ENCODE peak calls at places on chromosomes 6 and 20, in ten cellular contexts. C is breast epithelium, O is prostate gland, N is ovary, H is heart left ventricle, A is A549, W is adrenal gland, L is esophagus squamous epithelium, Q is stomach, U is transverse colon. Y is an unnamed sample.

GRCh38 chr20:61884571-61885389 is 180.9 kb downstream of the TAF4 start:
- DNase-seq in C (no peak), O (no peak), N (no peak), H (peak; percentile 15), A (no peak), W (no peak), L (no peak), Q (no peak), U (no peak), Y (no peak)

GRCh38 chr6:50381106-50381415 is 331.3 kb upstream of the DEFB112 start:
- DNase-seq in C (no peak), O (no peak), N (no peak), H (no peak), A (no peak), W (peak; percentile 3), L (no peak), Q (no peak), U (no peak), Y (no peak)

GRCh38 chr20:17570347-17571152 is 675 bp downstream of the DSTN start:
- DNase-seq in C (peak; percentile 58), O (peak; percentile 54), N (peak; percentile 77), H (peak; percentile 79), A (peak; percentile 77), W (peak; percentile 85), L (no peak), Q (peak; percentile 58), U (peak; percentile 75), Y (peak; percentile 84)

GRCh38 chr6:149054559-149055194 is 262.8 kb upstream of the TAB2 start:
- DNase-seq in C (no peak), O (no peak), N (no peak), H (no peak), A (peak; percentile 22), W (no peak), L (no peak), Q (no peak), U (no peak), Y (no peak)

GRCh38 chr6:52543729-52544324 is 33.0 kb downstream of the TRAM2 start:
- DNase-seq in C (no peak), O (no peak), N (no peak), H (no peak), A (peak; percentile 42), W (peak; percentile 28), L (no peak), Q (no peak), U (no peak), Y (no peak)

GRCh38 chr20:61263084-61263695 is 11.1 kb downstream of the CDH4 start:
- DNase-seq in C (no peak), O (no peak), N (no peak), H (no peak), A (peak; percentile 29), W (peak; percentile 18), L (no peak), Q (no peak), U (no peak), Y (no peak)

GRCh38 chr6:4319992-4320683 is 184.8 kb upstream of the ECI2 start:
- DNase-seq in C (no peak), O (no peak), N (no peak), H (no peak), A (peak; percentile 42), W (no peak), L (no peak), Q (no peak), U (no peak), Y (no peak)

GRCh38 chr6:81145506-81145905 is 607.0 kb downstream of the TENT5A start:
- DNase-seq in C (no peak), O (no peak), N (no peak), H (no peak), A (no peak), W (no peak), L (no peak), Q (no peak), U (no peak), Y (no peak)

GRCh38 chr20:48751871-48752270 is 75.9 kb downstream of the PREX1 start:
- DNase-seq in C (no peak), O (no peak), N (no peak), H (no peak), A (no peak), W (no peak), L (no peak), Q (no peak), U (no peak), Y (no peak)
- H3K27ac ChIP-seq in C (no peak overlapping the region), O (no peak overlapping the region), N (no peak overlapping the region), H (peak overlapping the region; percentile 74), A (no peak overlapping the region), W (no peak overlapping the region), L (no peak overlapping the region), Q (peak overlapping the region; percentile 46), U (peak overlapping the region; percentile 62), Y (no peak overlapping the region)

DNA sequence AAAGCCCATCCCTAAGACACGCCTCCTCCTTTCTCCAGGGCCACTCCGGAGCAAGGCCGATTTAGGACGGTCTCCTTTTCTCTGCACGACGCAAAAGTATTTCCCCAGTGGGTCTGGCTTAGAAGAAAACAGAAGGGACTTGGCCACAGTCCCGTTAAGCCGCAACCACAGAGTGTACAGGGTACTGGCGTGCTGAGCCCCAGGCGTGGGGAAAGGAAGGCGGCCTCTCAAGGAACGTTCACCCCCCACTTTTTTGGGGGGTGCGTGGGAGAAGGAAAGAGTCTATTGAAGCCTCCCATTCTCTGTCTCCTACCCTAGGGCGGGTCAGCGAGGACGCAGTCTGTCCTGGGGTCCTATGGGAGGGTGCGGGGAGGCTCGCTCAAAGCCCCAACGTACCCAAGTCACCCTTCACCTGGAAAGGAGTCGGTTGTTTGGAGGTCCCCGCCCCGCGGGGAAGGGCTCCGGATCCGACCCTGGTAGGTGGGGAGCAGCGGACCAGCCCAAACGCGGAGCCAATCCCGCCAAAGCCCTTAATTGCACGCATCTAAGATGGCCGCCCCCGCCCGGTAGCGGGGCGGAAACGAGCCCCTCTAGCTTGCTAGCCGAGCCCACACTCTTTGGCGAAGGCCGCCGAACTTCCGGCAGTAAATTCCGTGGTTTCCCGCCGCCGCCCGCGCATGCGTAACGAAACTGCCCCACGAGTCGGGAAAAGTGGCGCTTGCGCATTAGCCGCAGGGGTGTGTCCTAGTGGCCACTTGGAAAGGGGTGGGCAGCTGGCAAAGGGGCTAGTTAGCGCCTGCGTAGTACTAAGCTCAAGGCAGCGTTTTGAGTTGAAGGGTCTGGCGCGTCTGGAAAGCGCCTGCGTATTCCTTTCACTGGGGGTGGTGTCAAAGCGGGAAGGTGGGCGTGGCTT is at the start of gene OARD1:
- DNase-seq in C (peak; percentile 99), O (peak; percentile 99), N (peak; percentile 100), H (peak; percentile 100), A (peak; percentile 98), W (peak; percentile 100), L (peak; percentile 99), Q (peak; percentile 99), U (peak; percentile 99), Y (peak; percentile 100)
- TF ChIP-seq POLR2A in C (peak; percentile 45), O (peak; percentile 62), N (peak; percentile 87), H (peak; percentile 58), A (peak; percentile 4), W (peak; percentile 50), L (peak; percentile 73), Q (peak; percentile 49), U (peak; percentile 92), Y (no peak)

GRCh38 chr6:104952911-104953409 is 3.9 kb upstream of the LIN28B start:
- DNase-seq in C (no peak), O (no peak), N (no peak), H (peak; percentile 32), A (no peak), W (no peak), L (no peak), Q (no peak), U (no peak), Y (no peak)

GRCh38 chr6:104949206-104949605 is 7.7 kb upstream of the LIN28B start:
- DNase-seq in C (no peak), O (no peak), N (no peak), H (no peak), A (no peak), W (no peak), L (no peak), Q (no peak), U (no peak), Y (no peak)

GRCh38 chr6:104953410-104953953 is 3.4 kb upstream of the LIN28B start:
- DNase-seq in C (no peak), O (no peak), N (no peak), H (peak; percentile 31), A (peak; percentile 18), W (no peak), L (no peak), Q (no peak), U (no peak), Y (no peak)

GRCh38 chr6:104954091-104954797 is 2.7 kb upstream of the LIN28B start:
- DNase-seq in C (no peak), O (no peak), N (no peak), H (no peak), A (peak; percentile 17), W (no peak), L (no peak), Q (no peak), U (no peak), Y (no peak)

GRCh38 chr6:104951677-104952076 is 5.2 kb upstream of the LIN28B start:
- DNase-seq in C (no peak), O (no peak), N (no peak), H (no peak), A (no peak), W (no peak), L (no peak), Q (no peak), U (no peak), Y (no peak)
- H3K27ac ChIP-seq in C (no peak overlapping the region), O (no peak overlapping the region), N (no peak overlapping the region), H (no peak overlapping the region), A (no peak overlapping the region), W (no peak overlapping the region), L (no peak overlapping the region), Q (no peak overlapping the region), U (no peak overlapping the region), Y (no peak overlapping the region)

GRCh38 chr6:79544299-79544927 is 7.2 kb upstream of the LCA5 start:
- DNase-seq in C (no peak), O (no peak), N (no peak), H (no peak), A (no peak), W (no peak), L (no peak), Q (no peak), U (no peak), Y (no peak)

GRCh38 chr6:79543411-79543810 is 6.2 kb upstream of the LCA5 start:
- DNase-seq in C (no peak), O (no peak), N (no peak), H (no peak), A (no peak), W (no peak), L (no peak), Q (no peak), U (no peak), Y (no peak)

GRCh38 chr6:79543886-79544285 is 6.7 kb upstream of the LCA5 start:
- DNase-seq in C (no peak), O (no peak), N (no peak), H (no peak), A (no peak), W (no peak), L (no peak), Q (no peak), U (no peak), Y (no peak)

GRCh38 chr6:79546186-79546585 is 9.0 kb upstream of the LCA5 start:
- DNase-seq in C (no peak), O (no peak), N (no peak), H (no peak), A (no peak), W (no peak), L (no peak), Q (no peak), U (no peak), Y (no peak)

DNA sequence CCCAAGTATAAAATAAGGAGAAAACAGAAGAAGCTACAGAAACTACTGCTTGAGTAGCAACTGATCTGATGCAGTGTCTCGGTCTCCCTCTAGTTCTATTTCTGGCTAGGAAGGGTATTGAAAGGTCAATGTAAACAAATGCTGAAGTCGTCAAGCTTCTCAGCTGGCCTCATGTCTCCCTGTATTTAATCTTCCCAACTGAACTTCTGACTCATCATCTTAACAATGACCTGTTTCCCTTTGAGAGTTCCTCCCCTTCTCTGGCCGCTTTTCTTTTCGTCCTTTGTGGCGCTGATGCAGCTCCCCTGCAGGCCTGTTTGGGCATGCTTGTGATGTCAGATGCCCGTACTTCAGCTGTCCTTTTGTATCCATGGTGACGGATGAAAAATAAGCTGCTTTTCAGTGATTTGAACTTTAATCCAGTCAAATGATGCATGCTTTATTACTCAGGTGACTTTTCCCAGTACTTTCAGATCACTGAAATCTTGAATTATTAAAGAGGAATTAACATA is 7.8 kb upstream of the LCA5 start:
- DNase-seq in C (peak; percentile 66), O (peak; percentile 86), N (peak; percentile 74), H (peak; percentile 62), A (peak; percentile 96), W (peak; percentile 86), L (no peak), Q (peak; percentile 31), U (peak; percentile 53), Y (no peak)
- TF ChIP-seq POLR2A in C (no peak), O (peak; percentile 50), N (no peak), H (no peak), A (no peak), W (no peak), L (no peak), Q (no peak), U (no peak), Y (no peak)